ENCODE peak calls at places on chromosomes 12 and 14, in eight cellular contexts. Z is astrocyte of the cerebellum; N is fibroblast of lung; B is A549; P is endothelial cell; O is lung; F is thoracic aorta; A is CD8-positive, alpha-beta T cell. S is an unnamed sample.
A peak's percentile ranks its signal among the peaks of the same experiment; 100 is the strongest.

GRCh38 chr12:104651812-104652211 is 195.1 kb downstream of the CHST11 start:
- DNase-seq in Z (no peak), N (no peak), B (no peak), P (no peak), O (no peak), F (no peak), A (no peak), S (no peak)

GRCh38 chr12:122032570-122032969 is 10.9 kb downstream of the BCL7A start:
- DNase-seq in Z (no peak), N (no peak), B (no peak), P (no peak), O (no peak), F (no peak), A (no peak), S (no peak)

GRCh38 chr12:7122876-7123769 is 5.6 kb downstream of the RBP5 start:
- DNase-seq in Z (no peak), N (no peak), B (no peak), P (no peak), O (no peak), F (no peak), A (no peak), S (no peak)

GRCh38 chr12:57047981-57048380 is 1.9 kb downstream of the MYO1A start:
- DNase-seq in Z (no peak), N (peak; percentile 40), B (no peak), P (no peak), O (no peak), F (no peak), A (no peak), S (no peak)

GRCh38 chr14:95522116-95522515 is 5.7 kb upstream of the SYNE3 start:
- DNase-seq in Z (no peak), N (no peak), B (no peak), P (no peak), O (no peak), F (no peak), A (no peak), S (no peak)

GRCh38 chr12:50246873-50247612 is 36.3 kb downstream of the LIMA1 start:
- DNase-seq in Z (peak; percentile 78), N (peak; percentile 99), B (peak; percentile 86), P (no peak), O (peak; percentile 67), F (peak; percentile 80), A (no peak), S (no peak)

GRCh38 chr14:72917420-72917819 is 8.8 kb upstream of the DCAF4 start:
- DNase-seq in Z (no peak), N (peak; percentile 6), B (no peak), P (no peak), O (no peak), F (no peak), A (no peak), S (no peak)

GRCh38 chr14:71267691-71268090 is 360.4 kb downstream of the PCNX1 start:
- DNase-seq in Z (no peak), N (no peak), B (no peak), P (no peak), O (no peak), F (no peak), A (no peak), S (no peak)

GRCh38 chr12:116962197-116962596 is 51.4 kb downstream of the FBXW8 start:
- DNase-seq in Z (no peak), N (no peak), B (no peak), P (no peak), O (no peak), F (no peak), A (no peak), S (no peak)

GRCh38 chr12:188910-189621 is 24.9 kb downstream of the SLC6A12 start:
- DNase-seq in Z (no peak), N (peak; percentile 47), B (peak; percentile 58), P (peak; percentile 79), O (no peak), F (no peak), A (peak; percentile 35), S (no peak)

GRCh38 chr14:101001311-101002069 is 98.0 kb upstream of the RTL1 start:
- DNase-seq in Z (peak; percentile 9), N (peak; percentile 91), B (no peak), P (no peak), O (no peak), F (no peak), A (no peak), S (no peak)

GRCh38 chr14:32606297-32606696 is 277.2 kb downstream of the AKAP6 start:
- DNase-seq in Z (no peak), N (no peak), B (peak; percentile 18), P (no peak), O (no peak), F (no peak), A (no peak), S (peak; percentile 40)

GRCh38 chr14:61106627-61107147 is 125.6 kb downstream of the SLC38A6 start:
- DNase-seq in Z (no peak), N (no peak), B (peak; percentile 20), P (no peak), O (no peak), F (no peak), A (no peak), S (no peak)

GRCh38 chr12:45720069-45720468 is 9.4 kb upstream of the ARID2 start:
- DNase-seq in Z (no peak), N (no peak), B (no peak), P (no peak), O (no peak), F (no peak), A (no peak), S (no peak)

GRCh38 chr12:39807043-39807442 is 187.4 kb upstream of the ABCD2 start:
- DNase-seq in Z (no peak), N (no peak), B (peak; percentile 63), P (peak; percentile 18), O (no peak), F (no peak), A (no peak), S (no peak)

GRCh38 chr14:24941719-24942118 is 108.2 kb downstream of the STXBP6 start:
- DNase-seq in Z (no peak), N (no peak), B (no peak), P (no peak), O (no peak), F (no peak), A (no peak), S (peak; percentile 48)

GRCh38 chr12:29589852-29590251 is 92.4 kb upstream of the OVCH1 start:
- DNase-seq in Z (no peak), N (peak; percentile 43), B (no peak), P (no peak), O (no peak), F (no peak), A (no peak), S (no peak)

GRCh38 chr12:92144631-92145480 is 790 bp downstream of the BTG1 start:
- DNase-seq in Z (no peak), N (peak; percentile 74), B (peak; percentile 44), P (peak; percentile 49), O (peak; percentile 57), F (peak; percentile 40), A (peak; percentile 58), S (no peak)

DNA sequence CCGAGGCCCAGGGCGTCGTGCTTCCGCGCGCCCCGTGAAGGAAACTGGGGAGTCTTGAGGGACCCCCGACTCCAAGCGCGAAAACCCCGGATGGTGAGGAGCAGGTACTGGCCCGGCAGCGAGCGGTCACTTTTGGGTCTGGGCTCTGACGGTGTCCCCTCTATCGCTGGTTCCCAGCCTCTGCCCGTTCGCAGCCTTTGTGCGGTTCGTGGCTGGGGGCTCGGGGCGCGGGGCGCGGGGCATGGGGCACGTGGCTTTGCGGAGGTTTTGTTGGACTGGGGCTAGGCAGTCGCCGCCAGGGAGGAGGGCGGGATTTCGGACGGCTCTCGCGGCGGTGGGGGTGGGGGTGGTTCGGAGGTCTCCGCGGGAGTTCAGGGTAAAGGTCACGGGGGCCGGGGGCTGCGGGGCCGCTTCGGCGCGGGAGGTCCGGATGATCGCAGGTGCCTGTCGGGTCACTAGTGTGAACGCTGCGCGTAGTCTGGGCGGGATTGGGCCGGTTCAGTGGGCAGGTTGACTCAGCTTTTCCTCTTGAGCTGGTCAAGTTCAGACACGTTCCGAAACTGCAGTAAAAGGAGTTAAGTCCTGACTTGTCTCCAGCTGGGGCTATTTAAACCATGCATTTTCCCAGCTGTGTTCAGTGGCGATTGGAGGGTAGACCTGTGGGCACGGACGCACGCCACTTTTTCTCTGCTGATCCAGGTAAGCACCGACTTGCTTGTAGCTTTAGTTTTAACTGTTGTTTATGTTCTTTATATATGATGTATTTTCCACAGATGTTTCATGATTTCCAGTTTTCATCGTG is 612 bp downstream of the MDM2 start:
- DNase-seq in Z (peak; percentile 78), N (peak; percentile 95), B (peak; percentile 95), P (peak; percentile 68), O (peak; percentile 78), F (peak; percentile 50), A (peak; percentile 63), S (peak; percentile 96)
- TF ChIP-seq CTCF in Z (no peak), N (no peak), B (no peak), P (no peak), O (no peak), F (no peak), A (peak; percentile 27), S (no peak)

DNA sequence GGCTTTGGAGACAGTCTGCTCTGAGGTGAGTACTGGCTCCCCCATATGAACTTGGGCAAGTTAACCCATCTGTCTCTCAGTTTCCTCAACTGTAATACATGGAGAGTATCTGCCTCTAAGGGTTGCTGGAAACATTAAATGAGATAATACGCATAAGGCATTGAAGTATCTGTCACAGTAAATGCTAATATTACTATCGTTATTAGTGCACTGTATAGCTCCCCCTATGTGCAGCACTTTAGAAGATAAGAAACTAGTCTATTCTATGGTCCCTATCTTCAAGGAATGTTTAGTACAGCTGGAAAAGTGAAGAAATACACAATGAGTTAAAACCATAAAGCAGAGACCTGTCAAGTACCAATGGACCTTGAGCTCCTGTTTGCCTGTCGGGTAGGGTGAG is 51.7 kb upstream of the CFL2 start:
- DNase-seq in Z (no peak), N (no peak), B (peak; percentile 26), P (no peak), O (no peak), F (no peak), A (no peak), S (no peak)
- TF ChIP-seq CTCF in Z (no peak), N (no peak), B (peak; percentile 41), P (peak; percentile 21), O (no peak), F (no peak), A (no peak), S (peak; percentile 18)

DNA sequence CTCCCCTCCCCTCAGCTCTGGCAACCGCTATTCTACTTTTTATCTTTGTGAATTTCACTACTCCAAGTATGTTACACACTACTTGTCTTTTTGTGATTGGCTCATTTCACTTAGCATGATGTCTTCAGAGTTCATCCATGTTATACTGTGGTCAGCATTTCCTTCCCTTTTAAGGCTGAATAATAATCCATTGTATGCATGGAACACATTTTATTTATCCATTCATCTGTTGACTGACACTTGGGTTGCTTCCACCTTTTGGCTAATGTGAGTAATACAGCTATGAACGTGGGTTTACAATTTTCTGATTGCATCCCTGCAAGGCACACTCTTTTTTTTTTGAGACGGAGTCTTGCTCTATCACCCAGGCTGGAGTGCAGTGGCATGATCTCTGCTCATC is 53.0 kb upstream of the FUT8 start:
- DNase-seq in Z (no peak), N (peak; percentile 54), B (peak; percentile 19), P (no peak), O (no peak), F (no peak), A (no peak), S (no peak)
- TF ChIP-seq CTCF in Z (no peak), N (peak; percentile 17), B (peak; percentile 14), P (no peak), O (no peak), F (no peak), A (no peak), S (no peak)

DNA sequence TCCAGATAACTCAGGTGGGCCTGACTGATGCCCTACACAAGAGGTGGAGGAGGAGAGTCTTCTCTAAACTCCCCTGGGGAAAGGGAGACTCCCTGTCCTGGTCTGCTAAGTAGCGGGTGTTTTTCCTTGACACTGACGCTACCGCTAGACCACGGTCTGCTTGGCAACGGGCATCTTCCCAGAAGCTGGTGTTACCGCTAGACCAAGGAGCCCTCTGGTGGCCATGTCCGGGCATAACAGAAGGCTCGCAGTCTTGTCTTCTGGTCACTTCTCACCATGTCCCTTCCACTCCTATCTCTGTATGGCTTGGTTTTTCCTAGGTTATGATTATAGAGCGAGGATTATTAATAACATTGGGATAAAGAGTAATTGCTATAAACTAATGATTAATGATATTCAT is 965.5 kb downstream of the TMEM121 start:
- DNase-seq in Z (no peak), N (no peak), B (peak; percentile 50), P (no peak), O (no peak), F (no peak), A (no peak), S (no peak)
- TF ChIP-seq CTCF in Z (no peak), N (no peak), B (peak; percentile 11), P (peak; percentile 17), O (no peak), F (no peak), A (peak; percentile 49), S (peak; percentile 82)

S was measured in GM12864.